ENCODE peak calls at places on chromosomes 11 and 22, in nine cellular contexts. U, J, W, C, Q, F, S, L and H are unnamed samples.

GRCh38 chr11:6530848-6531247 is 33.8 kb downstream of the DNHD1 start:
- DNase-seq in S (no peak), L (no peak), Q (no peak), U (no peak), F (no peak), C (no peak), J (no peak), W (no peak), H (no peak)

GRCh38 chr11:86468169-86468568 is 93.5 kb downstream of the CCDC81 start:
- DNase-seq in F (no peak), U (no peak), L (no peak), C (no peak), J (no peak), Q (no peak), S (no peak), W (no peak), H (no peak)

GRCh38 chr11:44028401-44028800 is 19.4 kb upstream of the ACCSL start:
- DNase-seq in S (no peak), W (no peak), F (no peak), U (no peak), L (no peak), Q (no peak), C (no peak), J (no peak), H (no peak)

GRCh38 chr11:33655842-33656600 is 44.6 kb downstream of the C11orf91 start:
- DNase-seq in J (no peak), S (no peak), U (no peak), F (no peak), C (no peak), W (no peak), Q (no peak), L (no peak), H (peak)

GRCh38 chr11:44928144-44928543 is 22.5 kb downstream of the TP53I11 start:
- DNase-seq in U (no peak), S (peak), J (no peak), W (no peak), F (no peak), Q (no peak), L (no peak), C (no peak), H (no peak)

GRCh38 chr22:19622061-19622441 is 92.3 kb upstream of the SEPTIN5 start:
- DNase-seq in U (no peak), L (no peak), Q (no peak), C (no peak), W (no peak), F (no peak), J (no peak), S (no peak), H (no peak)

GRCh38 chr11:36022891-36023290 is 79.0 kb downstream of the LDLRAD3 start:
- DNase-seq in Q (no peak), J (no peak), L (no peak), S (no peak), C (no peak), F (no peak), U (no peak), W (no peak), H (no peak)

GRCh38 chr11:37504066-37504611 is 906.1 kb upstream of the RAG2 start:
- DNase-seq in L (peak), W (no peak), J (peak), F (peak), S (peak), Q (peak), C (peak), U (peak), H (peak)

GRCh38 chr11:134261626-134262488 is 8.5 kb downstream of the ACAD8 start:
- DNase-seq in L (peak), U (peak), S (peak), W (peak), Q (peak), C (peak), F (no peak), J (no peak), H (peak)

GRCh38 chr11:108609681-108610080 is 16.1 kb upstream of the EXPH5 start:
- DNase-seq in W (no peak), C (no peak), L (peak), J (no peak), F (peak), U (peak), Q (no peak), S (no peak), H (peak)

GRCh38 chr11:9150944-9151343 is 59.5 kb upstream of the SCUBE2 start:
- DNase-seq in L (peak), C (no peak), W (no peak), F (no peak), Q (no peak), S (no peak), J (no peak), U (peak), H (no peak)

GRCh38 chr11:62125881-62126280 is 2.1 kb downstream of the INCENP start:
- DNase-seq in W (no peak), U (no peak), S (no peak), L (no peak), F (no peak), Q (no peak), C (no peak), J (no peak), H (no peak)

GRCh38 chr22:44337658-44338004 is 24.9 kb upstream of the SHISAL1 start:
- DNase-seq in C (peak), Q (peak), J (no peak), F (no peak), S (peak), L (peak), W (no peak), U (no peak), H (peak)

GRCh38 chr11:35373284-35373933 is 45.9 kb downstream of the SLC1A2 start:
- DNase-seq in S (no peak), Q (no peak), C (no peak), W (no peak), L (no peak), J (no peak), U (no peak), F (peak), H (no peak)

GRCh38 chr11:67367014-67367835 is 6.2 kb downstream of the CLCF1 start:
- DNase-seq in L (no peak), C (peak), J (no peak), F (no peak), U (no peak), S (no peak), W (no peak), Q (no peak), H (no peak)

GRCh38 chr11:128859563-128860441 is 7.3 kb downstream of the KCNJ1 start:
- DNase-seq in L (peak), J (no peak), U (no peak), S (peak), F (no peak), C (no peak), Q (peak), W (peak), H (peak)

GRCh38 chr11:55966391-55966790 is 3.4 kb downstream of the OR10AG1 start:
- DNase-seq in F (no peak), W (no peak), J (no peak), L (no peak), U (no peak), S (peak), C (no peak), Q (no peak), H (peak)

GRCh38 chr11:67611704-67612587 is 5.2 kb downstream of the NDUFV1 start:
- DNase-seq in W (no peak), U (no peak), L (no peak), C (no peak), F (no peak), J (no peak), Q (no peak), S (no peak), H (no peak)

GRCh38 chr11:98965775-98966174 is 55.0 kb upstream of the CNTN5 start:
- DNase-seq in S (no peak), F (no peak), L (no peak), Q (no peak), U (no peak), J (no peak), C (no peak), W (no peak), H (no peak)

GRCh38 chr11:25247336-25247735 is 750.5 kb downstream of the LUZP2 start:
- DNase-seq in F (no peak), U (no peak), W (no peak), Q (no peak), J (no peak), C (peak), L (no peak), S (no peak), H (peak)

GRCh38 chr22:24542641-24543040 is 12.3 kb downstream of the GUCD1 start:
- DNase-seq in J (no peak), L (no peak), W (no peak), S (no peak), C (no peak), F (no peak), U (no peak), Q (no peak), H (no peak)

GRCh38 chr11:69718147-69718546 is 14.3 kb upstream of the FGF19 start:
- DNase-seq in C (peak), W (no peak), Q (peak), S (peak), U (no peak), F (no peak), L (no peak), J (no peak), H (no peak)

GRCh38 chr11:72155751-72156150 is 20.2 kb downstream of the FOLR3 start:
- DNase-seq in Q (no peak), F (no peak), W (no peak), U (no peak), S (peak), C (no peak), J (no peak), L (no peak), H (no peak)

GRCh38 chr11:119599864-119600593 is 129.0 kb downstream of the NECTIN1 start:
- DNase-seq in Q (no peak), U (no peak), F (no peak), S (no peak), J (no peak), L (no peak), C (no peak), W (no peak), H (peak)

GRCh38 chr22:46674367-46674781 is 54.2 kb downstream of the GRAMD4 start:
- DNase-seq in C (no peak), U (no peak), W (peak), F (no peak), J (no peak), L (no peak), Q (no peak), S (no peak), H (no peak)
- H3K4me3 ChIP-seq in C (no peak), U (no peak), W (peak), F (no peak), J (no peak), L (no peak), Q (no peak), S (no peak), H (no peak)

GRCh38 chr11:64870893-64871849 is 7.2 kb downstream of the EHD1 start:
- DNase-seq in L (no peak), U (no peak), C (no peak), S (no peak), J (no peak), W (no peak), Q (no peak), F (no peak), H (no peak)
- H3K4me3 ChIP-seq in L (no peak), U (no peak), C (no peak), S (no peak), J (no peak), W (peak), Q (no peak), F (no peak), H (no peak)

DNA sequence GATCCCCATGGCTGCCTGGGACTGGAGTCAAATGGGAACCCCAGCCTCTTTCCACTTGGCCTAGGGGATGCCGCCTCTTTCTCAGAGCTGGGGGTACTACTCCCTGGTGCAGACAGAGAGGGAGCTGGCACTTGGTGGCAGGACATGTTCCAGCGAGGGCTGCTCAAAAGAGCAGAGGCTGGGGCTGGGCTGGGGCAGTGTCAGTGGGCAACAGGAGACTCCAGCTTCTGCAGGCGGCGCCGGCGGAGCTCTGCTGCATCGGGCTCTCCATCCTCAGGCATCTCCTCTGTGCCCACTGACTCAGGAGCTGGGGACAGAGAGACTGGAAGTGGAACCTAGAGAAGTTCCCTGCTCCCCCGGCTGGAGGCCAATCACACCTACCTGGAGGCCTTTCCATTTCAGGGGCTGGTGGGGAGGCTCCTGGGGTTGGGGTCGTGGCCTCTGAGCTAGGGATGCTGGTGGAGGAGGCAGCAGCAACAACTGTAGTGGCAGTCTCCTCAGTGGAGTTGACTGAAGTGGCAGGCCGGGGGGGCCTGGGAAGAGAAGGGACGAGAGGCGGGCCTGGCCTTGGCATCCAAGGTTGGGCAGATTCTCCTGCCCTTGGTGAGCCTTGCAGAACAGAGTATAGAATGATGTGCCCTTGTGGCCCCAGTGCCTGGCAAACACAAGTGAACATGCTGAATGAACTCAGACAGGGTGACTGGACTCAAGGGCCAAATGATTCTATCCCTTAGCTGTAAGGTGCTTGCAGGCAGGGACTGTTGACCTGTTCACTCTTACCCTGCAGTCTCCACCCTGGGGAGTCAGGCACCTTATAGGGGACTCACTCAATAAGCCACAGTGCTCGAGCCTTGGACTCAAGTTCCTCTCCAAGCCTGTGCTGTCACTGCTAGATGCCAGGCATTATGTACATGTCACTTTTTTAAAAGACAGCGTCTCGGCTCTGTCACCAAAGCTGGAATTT is 5.9 kb downstream of the SYVN1 start:
- DNase-seq in W (no peak), S (no peak), C (no peak), U (no peak), F (no peak), J (no peak), Q (no peak), L (no peak), H (no peak)
- H3K4me3 ChIP-seq in W (no peak), S (no peak), C (no peak), U (no peak), F (no peak), J (no peak), Q (no peak), L (no peak), H (no peak)

DNA sequence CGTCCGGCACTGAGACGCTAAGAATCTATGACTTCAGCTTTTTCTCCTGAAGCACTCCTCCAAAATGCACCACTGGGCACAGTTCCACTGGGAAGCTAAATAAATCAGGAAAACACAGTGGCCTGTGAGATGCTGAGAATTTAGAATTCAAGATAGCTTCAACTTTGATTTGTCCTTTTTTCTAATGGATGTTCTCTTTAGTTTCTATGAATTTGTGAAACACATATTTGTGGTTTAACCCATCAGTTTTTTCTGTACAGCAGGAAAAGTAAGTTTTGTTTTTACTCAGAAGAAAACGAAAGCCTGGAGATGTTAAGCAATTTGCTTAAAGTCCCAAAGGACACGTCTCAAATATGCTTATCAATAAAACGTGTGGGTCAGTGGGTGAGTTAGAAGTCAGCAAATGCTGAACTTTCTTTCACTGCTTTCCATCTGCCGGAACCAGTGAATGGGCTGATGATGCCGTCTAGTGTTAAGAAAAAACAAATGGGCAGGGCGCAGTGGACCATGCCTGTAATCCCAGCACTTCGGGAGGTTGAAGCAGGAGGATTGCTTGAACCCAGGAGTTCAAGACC is 40.7 kb upstream of the CLMP start:
- DNase-seq in Q (no peak), S (no peak), U (peak), C (peak), J (no peak), W (no peak), F (no peak), L (peak), H (no peak)
- H3K4me3 ChIP-seq in Q (no peak), S (no peak), U (no peak), C (peak), J (no peak), W (no peak), F (no peak), L (peak), H (no peak)

GRCh38 chr11:121655481-121656332 is 202.9 kb upstream of the SORL1-AS1 start:
- DNase-seq in Q (peak), F (peak), L (peak), S (peak), U (peak), C (peak), W (peak), J (peak), H (peak)

GRCh38 chr11:121654506-121655480 is 202.0 kb upstream of the SORL1-AS1 start:
- DNase-seq in J (no peak), C (peak), W (no peak), F (no peak), U (no peak), S (peak), Q (no peak), L (peak), H (peak)

GRCh38 chr11:121657191-121657590 is 204.4 kb upstream of the SORL1-AS1 start:
- DNase-seq in J (no peak), Q (no peak), C (no peak), F (no peak), L (no peak), S (no peak), U (no peak), W (no peak), H (no peak)

GRCh38 chr11:121659811-121660210 is 207.0 kb upstream of the SORL1-AS1 start:
- DNase-seq in Q (no peak), U (no peak), F (no peak), W (no peak), L (no peak), J (no peak), S (no peak), C (no peak), H (no peak)

DNA sequence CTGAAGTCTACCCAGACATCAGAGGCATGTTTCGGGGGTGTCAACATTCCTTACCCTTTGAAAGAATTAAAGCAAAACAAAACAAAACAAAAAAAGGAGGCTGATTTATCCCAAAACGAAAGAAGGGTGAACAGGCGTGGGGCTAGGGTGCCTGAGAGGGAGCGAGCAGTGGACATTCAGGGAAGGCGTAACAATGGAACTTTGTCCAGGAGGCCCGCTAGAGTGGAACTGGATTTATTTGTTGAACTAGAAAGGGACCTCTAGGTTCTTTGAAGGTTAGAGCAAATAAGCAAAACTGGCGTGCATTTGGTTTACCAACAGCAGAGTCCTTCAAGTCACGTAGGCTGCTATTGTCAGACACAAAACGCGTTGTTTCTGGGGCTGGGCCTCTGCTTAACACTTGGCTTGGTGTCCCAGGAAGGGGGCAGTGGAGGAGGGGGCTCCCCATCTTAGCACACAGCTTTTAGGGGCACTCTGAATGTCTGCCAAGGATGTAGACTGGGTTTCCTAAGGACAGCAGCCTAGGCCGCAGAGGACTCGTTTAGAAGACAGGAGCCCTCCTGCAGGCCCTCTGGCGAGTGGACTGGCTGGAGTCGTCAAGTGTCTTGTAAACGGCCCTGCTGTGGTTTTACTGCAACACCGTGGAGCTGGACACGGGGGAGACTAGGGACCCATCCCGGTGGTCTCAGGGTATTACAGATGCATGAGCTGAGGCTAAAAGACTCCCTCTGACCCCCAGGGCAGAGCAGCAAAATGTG is 203.7 kb upstream of the SORL1-AS1 start:
- DNase-seq in W (no peak), L (no peak), F (no peak), C (no peak), J (no peak), U (no peak), S (no peak), Q (peak), H (no peak)
- H3K4me3 ChIP-seq in W (no peak), L (peak), F (no peak), C (peak), J (no peak), U (peak), S (no peak), Q (peak), H (no peak)

DNA sequence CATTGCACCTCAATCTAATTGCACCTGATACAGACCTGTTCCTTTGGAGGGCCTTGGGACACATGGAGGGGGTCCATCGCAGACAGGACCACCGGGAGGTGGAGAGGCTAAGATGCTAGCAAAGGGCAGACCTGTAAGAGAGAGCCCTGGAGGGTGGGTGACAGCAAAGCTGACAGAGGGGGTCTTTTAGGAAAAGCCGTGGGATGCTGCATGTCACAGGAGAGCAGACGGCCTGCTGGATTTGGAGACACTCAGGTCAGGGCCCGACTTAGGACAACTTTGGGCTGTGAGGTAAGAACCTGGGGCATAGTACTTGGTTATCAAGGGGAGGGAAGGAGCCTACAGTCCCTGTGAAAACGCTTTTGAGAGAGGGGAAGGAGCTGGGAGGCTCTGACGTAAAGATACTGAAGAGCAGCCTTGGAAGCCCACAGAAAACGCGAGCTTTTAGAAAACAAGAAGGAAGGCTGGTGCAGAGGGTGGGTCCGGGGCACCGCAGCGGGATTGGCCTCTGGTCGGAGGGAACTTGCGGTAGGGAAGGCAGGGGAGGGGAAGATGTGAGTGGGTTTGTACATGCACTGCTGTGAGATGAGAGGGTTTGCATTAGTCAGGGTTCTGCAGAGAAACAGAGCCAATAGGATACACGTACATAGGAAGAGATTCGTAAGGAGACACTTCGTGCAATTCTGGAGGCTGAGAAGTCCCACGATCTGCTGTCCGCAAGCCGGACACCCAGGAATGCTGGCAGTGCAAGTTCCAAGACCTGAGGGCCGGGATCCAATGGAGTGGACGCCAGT is 868.5 kb downstream of the TBC1D22A start:
- DNase-seq in J (no peak), F (no peak), L (no peak), Q (no peak), C (no peak), U (no peak), W (no peak), S (no peak), H (no peak)
- H3K4me3 ChIP-seq in J (no peak), F (no peak), L (no peak), Q (no peak), C (no peak), U (no peak), W (no peak), S (no peak), H (no peak)